ENCODE peak calls at places on chromosomes 3 and 15, in eight cellular contexts. One of them, this sample, is unnamed.

GRCh38 chr3:143109861-143110260 is 9.7 kb upstream of the CHST2 start:
- DNase-seq in tibial nerve: no peak
- DNase-seq in body of pancreas: no peak
- DNase-seq in heart left ventricle: no peak
- DNase-seq in fibroblast of mammary gland: no peak
- DNase-seq in ascending aorta: no peak
- DNase-seq in choroid plexus epithelial cell: no peak
- DNase-seq in PC-3: no peak
- DNase-seq in this sample: no peak

GRCh38 chr3:16512435-16513140 is 911 bp downstream of the RFTN1 start:
- DNase-seq in tibial nerve: peak; percentile 41
- DNase-seq in body of pancreas: peak; percentile 20
- DNase-seq in heart left ventricle: peak; percentile 81
- DNase-seq in fibroblast of mammary gland: no peak
- DNase-seq in ascending aorta: peak; percentile 75
- DNase-seq in choroid plexus epithelial cell: no peak
- DNase-seq in PC-3: no peak
- DNase-seq in this sample: no peak

GRCh38 chr3:103083848-103084631 is 649.2 kb downstream of the ZPLD1 start:
- DNase-seq in tibial nerve: no peak
- DNase-seq in body of pancreas: no peak
- DNase-seq in heart left ventricle: no peak
- DNase-seq in fibroblast of mammary gland: no peak
- DNase-seq in ascending aorta: no peak
- DNase-seq in choroid plexus epithelial cell: no peak
- DNase-seq in PC-3: no peak
- DNase-seq in this sample: no peak

GRCh38 chr3:103614719-103615118 is 1179.9 kb downstream of the ZPLD1 start:
- DNase-seq in tibial nerve: no peak
- DNase-seq in body of pancreas: no peak
- DNase-seq in heart left ventricle: no peak
- DNase-seq in fibroblast of mammary gland: no peak
- DNase-seq in ascending aorta: no peak
- DNase-seq in choroid plexus epithelial cell: no peak
- DNase-seq in PC-3: no peak
- DNase-seq in this sample: no peak

GRCh38 chr15:38079236-38079635 is 144.8 kb downstream of the TMCO5A start:
- DNase-seq in tibial nerve: no peak
- DNase-seq in body of pancreas: no peak
- DNase-seq in heart left ventricle: no peak
- DNase-seq in fibroblast of mammary gland: no peak
- DNase-seq in ascending aorta: no peak
- DNase-seq in choroid plexus epithelial cell: no peak
- DNase-seq in PC-3: no peak
- DNase-seq in this sample: no peak

GRCh38 chr3:162743091-162743490 is 1246.5 kb downstream of the OTOL1 start:
- DNase-seq in tibial nerve: no peak
- DNase-seq in body of pancreas: no peak
- DNase-seq in heart left ventricle: no peak
- DNase-seq in fibroblast of mammary gland: peak; percentile 11
- DNase-seq in ascending aorta: no peak
- DNase-seq in choroid plexus epithelial cell: peak; percentile 7
- DNase-seq in PC-3: no peak
- DNase-seq in this sample: no peak

GRCh38 chr15:52255008-52255407 is 40.6 kb downstream of the MYO5C start:
- DNase-seq in tibial nerve: no peak
- DNase-seq in body of pancreas: no peak
- DNase-seq in heart left ventricle: no peak
- DNase-seq in fibroblast of mammary gland: peak; percentile 92
- DNase-seq in ascending aorta: no peak
- DNase-seq in choroid plexus epithelial cell: peak; percentile 64
- DNase-seq in PC-3: peak; percentile 49
- DNase-seq in this sample: peak; percentile 67

GRCh38 chr3:174821477-174821876 is 37.7 kb upstream of the NAALADL2 start:
- DNase-seq in tibial nerve: no peak
- DNase-seq in body of pancreas: no peak
- DNase-seq in heart left ventricle: peak; percentile 26
- DNase-seq in fibroblast of mammary gland: peak; percentile 8
- DNase-seq in ascending aorta: no peak
- DNase-seq in choroid plexus epithelial cell: peak; percentile 71
- DNase-seq in PC-3: no peak
- DNase-seq in this sample: peak; percentile 31

GRCh38 chr15:63133786-63134185 is 12.1 kb downstream of the LACTB start:
- DNase-seq in tibial nerve: no peak
- DNase-seq in body of pancreas: no peak
- DNase-seq in heart left ventricle: no peak
- DNase-seq in fibroblast of mammary gland: peak; percentile 58
- DNase-seq in ascending aorta: no peak
- DNase-seq in choroid plexus epithelial cell: peak; percentile 67
- DNase-seq in PC-3: peak; percentile 30
- DNase-seq in this sample: no peak

GRCh38 chr3:69033470-69033869 is 18.7 kb downstream of the TMF1 start:
- DNase-seq in tibial nerve: no peak
- DNase-seq in body of pancreas: no peak
- DNase-seq in heart left ventricle: no peak
- DNase-seq in fibroblast of mammary gland: peak; percentile 63
- DNase-seq in ascending aorta: no peak
- DNase-seq in choroid plexus epithelial cell: peak; percentile 92
- DNase-seq in PC-3: peak; percentile 60
- DNase-seq in this sample: peak; percentile 84

GRCh38 chr15:41490355-41490754 is 3.3 kb upstream of the ITPKA start:
- DNase-seq in tibial nerve: no peak
- DNase-seq in body of pancreas: no peak
- DNase-seq in heart left ventricle: no peak
- DNase-seq in fibroblast of mammary gland: peak; percentile 98
- DNase-seq in ascending aorta: no peak
- DNase-seq in choroid plexus epithelial cell: peak; percentile 96
- DNase-seq in PC-3: peak; percentile 94
- DNase-seq in this sample: peak; percentile 80

GRCh38 chr15:78906310-78906608 is 33.6 kb downstream of the MORF4L1 start:
- DNase-seq in tibial nerve: no peak
- DNase-seq in body of pancreas: peak; percentile 78
- DNase-seq in heart left ventricle: no peak
- DNase-seq in fibroblast of mammary gland: peak; percentile 92
- DNase-seq in ascending aorta: peak; percentile 92
- DNase-seq in choroid plexus epithelial cell: peak; percentile 82
- DNase-seq in PC-3: peak; percentile 80
- DNase-seq in this sample: peak; percentile 77

GRCh38 chr3:51966016-51966415 is 1.2 kb downstream of the PCBP4 start:
- DNase-seq in tibial nerve: no peak
- DNase-seq in body of pancreas: no peak
- DNase-seq in heart left ventricle: no peak
- DNase-seq in fibroblast of mammary gland: no peak
- DNase-seq in ascending aorta: no peak
- DNase-seq in choroid plexus epithelial cell: no peak
- DNase-seq in PC-3: no peak
- DNase-seq in this sample: no peak

GRCh38 chr3:158950131-158950901 is 148.5 kb downstream of the MFSD1 start:
- DNase-seq in tibial nerve: no peak
- DNase-seq in body of pancreas: no peak
- DNase-seq in heart left ventricle: no peak
- DNase-seq in fibroblast of mammary gland: peak; percentile 88
- DNase-seq in ascending aorta: no peak
- DNase-seq in choroid plexus epithelial cell: no peak
- DNase-seq in PC-3: peak; percentile 11
- DNase-seq in this sample: no peak

GRCh38 chr3:118817748-118818165 is 216.9 kb downstream of the IGSF11 start:
- DNase-seq in tibial nerve: no peak
- DNase-seq in body of pancreas: peak; percentile 68
- DNase-seq in heart left ventricle: no peak
- DNase-seq in fibroblast of mammary gland: peak; percentile 56
- DNase-seq in ascending aorta: no peak
- DNase-seq in choroid plexus epithelial cell: peak; percentile 73
- DNase-seq in PC-3: peak; percentile 85
- DNase-seq in this sample: peak; percentile 54

GRCh38 chr3:49722896-49723295 is 855 bp downstream of the GMPPB start:
- DNase-seq in tibial nerve: peak; percentile 10
- DNase-seq in body of pancreas: no peak
- DNase-seq in heart left ventricle: peak; percentile 27
- DNase-seq in fibroblast of mammary gland: no peak
- DNase-seq in ascending aorta: no peak
- DNase-seq in choroid plexus epithelial cell: no peak
- DNase-seq in PC-3: no peak
- DNase-seq in this sample: no peak

GRCh38 chr3:11071096-11071755 is 78.7 kb downstream of the SLC6A1 start:
- DNase-seq in tibial nerve: no peak
- DNase-seq in body of pancreas: no peak
- DNase-seq in heart left ventricle: no peak
- DNase-seq in fibroblast of mammary gland: no peak
- DNase-seq in ascending aorta: no peak
- DNase-seq in choroid plexus epithelial cell: no peak
- DNase-seq in PC-3: no peak
- DNase-seq in this sample: no peak

GRCh38 chr3:128456776-128457715 is 9.6 kb downstream of the DNAJB8 start:
- DNase-seq in tibial nerve: no peak
- DNase-seq in body of pancreas: no peak
- DNase-seq in heart left ventricle: no peak
- DNase-seq in fibroblast of mammary gland: no peak
- DNase-seq in ascending aorta: no peak
- DNase-seq in choroid plexus epithelial cell: no peak
- DNase-seq in PC-3: no peak
- DNase-seq in this sample: no peak

GRCh38 chr15:47717036-47717611 is at the start of gene SEMA6D:
- DNase-seq in tibial nerve: peak; percentile 64
- DNase-seq in body of pancreas: peak; percentile 80
- DNase-seq in heart left ventricle: peak; percentile 89
- DNase-seq in fibroblast of mammary gland: peak; percentile 73
- DNase-seq in ascending aorta: peak; percentile 88
- DNase-seq in choroid plexus epithelial cell: peak; percentile 77
- DNase-seq in PC-3: peak; percentile 73
- DNase-seq in this sample: peak; percentile 61

GRCh38 chr3:17546500-17546899 is 195.9 kb downstream of the TBC1D5 start:
- DNase-seq in tibial nerve: no peak
- DNase-seq in body of pancreas: no peak
- DNase-seq in heart left ventricle: peak; percentile 29
- DNase-seq in fibroblast of mammary gland: no peak
- DNase-seq in ascending aorta: no peak
- DNase-seq in choroid plexus epithelial cell: no peak
- DNase-seq in PC-3: no peak
- DNase-seq in this sample: no peak

GRCh38 chr3:17550624-17551023 is 191.8 kb downstream of the TBC1D5 start:
- DNase-seq in tibial nerve: no peak
- DNase-seq in body of pancreas: no peak
- DNase-seq in heart left ventricle: no peak
- DNase-seq in fibroblast of mammary gland: no peak
- DNase-seq in ascending aorta: no peak
- DNase-seq in choroid plexus epithelial cell: no peak
- DNase-seq in PC-3: no peak
- DNase-seq in this sample: no peak

GRCh38 chr3:17539436-17539835 is 203.0 kb downstream of the TBC1D5 start:
- DNase-seq in tibial nerve: no peak
- DNase-seq in body of pancreas: no peak
- DNase-seq in heart left ventricle: no peak
- DNase-seq in fibroblast of mammary gland: no peak
- DNase-seq in ascending aorta: no peak
- DNase-seq in choroid plexus epithelial cell: no peak
- DNase-seq in PC-3: no peak
- DNase-seq in this sample: no peak

GRCh38 chr3:17544632-17545031 is 197.8 kb downstream of the TBC1D5 start:
- DNase-seq in tibial nerve: no peak
- DNase-seq in body of pancreas: no peak
- DNase-seq in heart left ventricle: no peak
- DNase-seq in fibroblast of mammary gland: peak; percentile 14
- DNase-seq in ascending aorta: no peak
- DNase-seq in choroid plexus epithelial cell: peak; percentile 41
- DNase-seq in PC-3: peak; percentile 17
- DNase-seq in this sample: no peak
- TF ChIP-seq CTCF in tibial nerve: no peak
- TF ChIP-seq CTCF in body of pancreas: no peak
- TF ChIP-seq CTCF in heart left ventricle: no peak
- TF ChIP-seq CTCF in fibroblast of mammary gland: peak; percentile 35
- TF ChIP-seq CTCF in ascending aorta: no peak
- TF ChIP-seq CTCF in choroid plexus epithelial cell: peak; percentile 58
- TF ChIP-seq CTCF in PC-3: peak; percentile 59
- TF ChIP-seq CTCF in this sample: peak; percentile 33

DNA sequence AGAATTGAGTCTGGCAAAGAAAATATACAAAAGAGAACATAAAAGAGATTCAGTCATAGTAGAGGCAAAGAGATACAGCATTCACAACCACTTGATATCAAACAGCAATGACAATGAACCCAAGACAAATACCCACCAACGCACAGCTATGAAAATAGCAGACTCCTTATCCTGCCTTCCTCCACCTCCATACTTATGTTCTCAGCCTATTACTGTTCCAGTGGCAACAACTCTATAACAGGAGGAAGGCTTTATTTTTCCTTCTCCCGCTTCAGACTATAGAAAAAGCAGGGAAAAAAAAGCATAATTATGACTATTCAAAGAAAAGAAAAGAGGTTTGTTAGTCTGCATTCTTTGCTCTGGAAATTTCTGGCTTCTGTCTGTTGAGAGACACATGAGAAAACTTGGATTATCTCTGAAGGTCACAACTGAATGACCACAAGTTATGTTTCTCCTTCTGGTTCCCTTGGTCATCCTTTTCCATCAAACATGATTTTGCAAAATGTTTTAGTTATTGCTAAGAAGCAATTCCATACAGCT is 81.2 kb upstream of the PLXND1 start:
- DNase-seq in tibial nerve: no peak
- DNase-seq in body of pancreas: no peak
- DNase-seq in heart left ventricle: no peak
- DNase-seq in fibroblast of mammary gland: no peak
- DNase-seq in ascending aorta: no peak
- DNase-seq in choroid plexus epithelial cell: peak; percentile 8
- DNase-seq in PC-3: no peak
- DNase-seq in this sample: no peak
- H3K4me3 ChIP-seq in tibial nerve: no peak overlapping the region
- H3K4me3 ChIP-seq in body of pancreas: no peak overlapping the region
- H3K4me3 ChIP-seq in heart left ventricle: peak overlapping the region; percentile 42
- H3K4me3 ChIP-seq in fibroblast of mammary gland: no peak overlapping the region
- H3K4me3 ChIP-seq in ascending aorta: no peak overlapping the region
- H3K4me3 ChIP-seq in choroid plexus epithelial cell: no peak overlapping the region
- H3K4me3 ChIP-seq in PC-3: no peak overlapping the region
- H3K4me3 ChIP-seq in this sample: no peak overlapping the region

DNA sequence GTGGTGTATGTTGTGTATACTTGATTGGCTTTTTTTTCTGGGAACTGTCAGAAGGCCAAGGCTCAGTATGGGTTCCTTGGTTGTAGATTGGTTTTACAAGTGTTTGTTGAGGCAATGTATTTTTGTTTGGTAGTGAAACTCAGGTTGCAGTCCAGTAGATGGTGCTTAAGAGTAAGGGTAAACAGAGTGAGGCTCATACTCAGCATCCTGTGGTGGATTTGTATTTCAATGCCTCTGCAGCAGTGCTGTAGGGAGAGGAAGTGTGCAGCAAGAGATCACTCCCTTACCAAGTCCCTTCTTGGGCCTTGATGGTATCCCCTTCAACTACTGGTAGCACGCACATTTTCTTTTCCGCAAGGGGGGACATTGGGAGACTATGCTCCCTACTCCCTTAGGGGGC is 428.5 kb upstream of the CNTN3 start:
- DNase-seq in tibial nerve: no peak
- DNase-seq in body of pancreas: no peak
- DNase-seq in heart left ventricle: no peak
- DNase-seq in fibroblast of mammary gland: no peak
- DNase-seq in ascending aorta: no peak
- DNase-seq in choroid plexus epithelial cell: no peak
- DNase-seq in PC-3: no peak
- DNase-seq in this sample: no peak
- TF ChIP-seq CTCF in tibial nerve: no peak
- TF ChIP-seq CTCF in body of pancreas: no peak
- TF ChIP-seq CTCF in heart left ventricle: no peak
- TF ChIP-seq CTCF in fibroblast of mammary gland: no peak
- TF ChIP-seq CTCF in ascending aorta: no peak
- TF ChIP-seq CTCF in choroid plexus epithelial cell: no peak
- TF ChIP-seq CTCF in PC-3: no peak
- TF ChIP-seq CTCF in this sample: no peak

GRCh38 chr3:72006631-72007556 is 221.9 kb upstream of the PROK2 start:
- DNase-seq in tibial nerve: no peak
- DNase-seq in body of pancreas: no peak
- DNase-seq in heart left ventricle: no peak
- DNase-seq in fibroblast of mammary gland: no peak
- DNase-seq in ascending aorta: no peak
- DNase-seq in choroid plexus epithelial cell: no peak
- DNase-seq in PC-3: no peak
- DNase-seq in this sample: no peak
- H3K4me3 ChIP-seq in tibial nerve: no peak overlapping the region
- H3K4me3 ChIP-seq in body of pancreas: no peak overlapping the region
- H3K4me3 ChIP-seq in heart left ventricle: no peak overlapping the region
- H3K4me3 ChIP-seq in fibroblast of mammary gland: no peak overlapping the region
- H3K4me3 ChIP-seq in ascending aorta: no peak overlapping the region
- H3K4me3 ChIP-seq in choroid plexus epithelial cell: no peak overlapping the region
- H3K4me3 ChIP-seq in PC-3: no peak overlapping the region
- H3K4me3 ChIP-seq in this sample: no peak overlapping the region

This sample was measured in brain microvascular endothelial cell.